ENCODE peak calls at places on chromosomes 16 and 17, in six cellular contexts. One of them, this sample, is unnamed. For H3K4me1, the result is how much of the 10 kb centered on the place peaks cover.

GRCh38 chr16:57689772-57690558 is 4.6 kb upstream of the DRC7 start:
- DNase-seq in mammary epithelial cell: no peak
- DNase-seq in heart left ventricle: no peak
- DNase-seq in thoracic aorta: no peak
- DNase-seq in SJSA1: no peak
- DNase-seq in CD4-positive, alpha-beta memory T cell: peak
- DNase-seq in this sample: no peak

GRCh38 chr16:50889746-50890145 is 147.9 kb downstream of the CYLD start:
- DNase-seq in mammary epithelial cell: no peak
- DNase-seq in heart left ventricle: no peak
- DNase-seq in thoracic aorta: no peak
- DNase-seq in SJSA1: no peak
- DNase-seq in CD4-positive, alpha-beta memory T cell: no peak
- DNase-seq in this sample: no peak

GRCh38 chr16:72371307-72372081 is 199.5 kb upstream of the PMFBP1 start:
- DNase-seq in mammary epithelial cell: peak
- DNase-seq in heart left ventricle: no peak
- DNase-seq in thoracic aorta: no peak
- DNase-seq in SJSA1: peak
- DNase-seq in CD4-positive, alpha-beta memory T cell: no peak
- DNase-seq in this sample: peak

GRCh38 chr17:34366529-34367107 is 3.6 kb upstream of the CCL1 start:
- DNase-seq in mammary epithelial cell: no peak
- DNase-seq in heart left ventricle: no peak
- DNase-seq in thoracic aorta: no peak
- DNase-seq in SJSA1: no peak
- DNase-seq in CD4-positive, alpha-beta memory T cell: no peak
- DNase-seq in this sample: no peak

GRCh38 chr17:76251478-76252039 is 11.3 kb upstream of the RNF157 start:
- DNase-seq in mammary epithelial cell: no peak
- DNase-seq in heart left ventricle: no peak
- DNase-seq in thoracic aorta: no peak
- DNase-seq in SJSA1: no peak
- DNase-seq in CD4-positive, alpha-beta memory T cell: no peak
- DNase-seq in this sample: no peak

GRCh38 chr17:66965801-66966528 is 1.5 kb downstream of the CACNG4 start:
- DNase-seq in mammary epithelial cell: no peak
- DNase-seq in heart left ventricle: no peak
- DNase-seq in thoracic aorta: no peak
- DNase-seq in SJSA1: no peak
- DNase-seq in CD4-positive, alpha-beta memory T cell: no peak
- DNase-seq in this sample: no peak

GRCh38 chr16:57801098-57801855 is 1.0 kb downstream of the KIFC3 start:
- DNase-seq in mammary epithelial cell: peak
- DNase-seq in heart left ventricle: peak
- DNase-seq in thoracic aorta: no peak
- DNase-seq in SJSA1: peak
- DNase-seq in CD4-positive, alpha-beta memory T cell: no peak
- DNase-seq in this sample: peak

GRCh38 chr17:66373944-66374817 is 71.8 kb downstream of the PRKCA start:
- DNase-seq in mammary epithelial cell: no peak
- DNase-seq in heart left ventricle: peak
- DNase-seq in thoracic aorta: no peak
- DNase-seq in SJSA1: no peak
- DNase-seq in CD4-positive, alpha-beta memory T cell: peak
- DNase-seq in this sample: no peak

GRCh38 chr17:61279476-61280145 is 120.0 kb upstream of the TBX2 start:
- DNase-seq in mammary epithelial cell: no peak
- DNase-seq in heart left ventricle: no peak
- DNase-seq in thoracic aorta: no peak
- DNase-seq in SJSA1: no peak
- DNase-seq in CD4-positive, alpha-beta memory T cell: no peak
- DNase-seq in this sample: no peak

GRCh38 chr17:31517524-31517923 is 126.0 kb downstream of the RAB11FIP4 start:
- DNase-seq in mammary epithelial cell: no peak
- DNase-seq in heart left ventricle: no peak
- DNase-seq in thoracic aorta: no peak
- DNase-seq in SJSA1: no peak
- DNase-seq in CD4-positive, alpha-beta memory T cell: no peak
- DNase-seq in this sample: peak

GRCh38 chr16:88008835-88009234 is 57.6 kb downstream of the BANP start:
- DNase-seq in mammary epithelial cell: no peak
- DNase-seq in heart left ventricle: no peak
- DNase-seq in thoracic aorta: no peak
- DNase-seq in SJSA1: no peak
- DNase-seq in CD4-positive, alpha-beta memory T cell: no peak
- DNase-seq in this sample: no peak

GRCh38 chr17:79531696-79532095 is 79.2 kb downstream of the RBFOX3 start:
- DNase-seq in mammary epithelial cell: no peak
- DNase-seq in heart left ventricle: no peak
- DNase-seq in thoracic aorta: no peak
- DNase-seq in SJSA1: no peak
- DNase-seq in CD4-positive, alpha-beta memory T cell: no peak
- DNase-seq in this sample: no peak

GRCh38 chr17:37816951-37817350 is 72.1 kb upstream of the HNF1B start:
- DNase-seq in mammary epithelial cell: no peak
- DNase-seq in heart left ventricle: no peak
- DNase-seq in thoracic aorta: no peak
- DNase-seq in SJSA1: no peak
- DNase-seq in CD4-positive, alpha-beta memory T cell: no peak
- DNase-seq in this sample: peak

GRCh38 chr17:48993305-48993704 is 3.9 kb upstream of the IGF2BP1 start:
- DNase-seq in mammary epithelial cell: no peak
- DNase-seq in heart left ventricle: no peak
- DNase-seq in thoracic aorta: no peak
- DNase-seq in SJSA1: no peak
- DNase-seq in CD4-positive, alpha-beta memory T cell: no peak
- DNase-seq in this sample: no peak

GRCh38 chr17:79872762-79873161 is 33.5 kb upstream of the CBX4 start:
- DNase-seq in mammary epithelial cell: no peak
- DNase-seq in heart left ventricle: no peak
- DNase-seq in thoracic aorta: no peak
- DNase-seq in SJSA1: no peak
- DNase-seq in CD4-positive, alpha-beta memory T cell: no peak
- DNase-seq in this sample: no peak

GRCh38 chr17:47708864-47709541 is 15.0 kb downstream of the TBKBP1 start:
- DNase-seq in mammary epithelial cell: no peak
- DNase-seq in heart left ventricle: peak
- DNase-seq in thoracic aorta: no peak
- DNase-seq in SJSA1: no peak
- DNase-seq in CD4-positive, alpha-beta memory T cell: no peak
- DNase-seq in this sample: no peak

GRCh38 chr16:19524866-19525723 is 1.4 kb downstream of the CCP110 start:
- DNase-seq in mammary epithelial cell: peak
- DNase-seq in heart left ventricle: no peak
- DNase-seq in thoracic aorta: no peak
- DNase-seq in SJSA1: no peak
- DNase-seq in CD4-positive, alpha-beta memory T cell: no peak
- DNase-seq in this sample: no peak

GRCh38 chr17:80166446-80166845 is 3.4 kb upstream of the CARD14 start:
- DNase-seq in mammary epithelial cell: no peak
- DNase-seq in heart left ventricle: no peak
- DNase-seq in thoracic aorta: no peak
- DNase-seq in SJSA1: no peak
- DNase-seq in CD4-positive, alpha-beta memory T cell: no peak
- DNase-seq in this sample: no peak

GRCh38 chr17:55416000-55416399 is 5.6 kb downstream of the MMD start:
- DNase-seq in mammary epithelial cell: no peak
- DNase-seq in heart left ventricle: no peak
- DNase-seq in thoracic aorta: no peak
- DNase-seq in SJSA1: no peak
- DNase-seq in CD4-positive, alpha-beta memory T cell: no peak
- DNase-seq in this sample: no peak

GRCh38 chr16:55871411-55872038 is 3.6 kb downstream of the CES5A start:
- DNase-seq in mammary epithelial cell: no peak
- DNase-seq in heart left ventricle: no peak
- DNase-seq in thoracic aorta: no peak
- DNase-seq in SJSA1: no peak
- DNase-seq in CD4-positive, alpha-beta memory T cell: no peak
- DNase-seq in this sample: no peak

GRCh38 chr16:81964808-81965207 is 46.5 kb downstream of the SDR42E1 start:
- DNase-seq in mammary epithelial cell: no peak
- DNase-seq in heart left ventricle: no peak
- DNase-seq in thoracic aorta: no peak
- DNase-seq in SJSA1: no peak
- DNase-seq in CD4-positive, alpha-beta memory T cell: no peak
- DNase-seq in this sample: no peak

GRCh38 chr16:50360033-50360778 is 8.6 kb downstream of the BRD7 start:
- DNase-seq in mammary epithelial cell: peak
- DNase-seq in heart left ventricle: no peak
- DNase-seq in thoracic aorta: no peak
- DNase-seq in SJSA1: no peak
- DNase-seq in CD4-positive, alpha-beta memory T cell: no peak
- DNase-seq in this sample: no peak

GRCh38 chr16:53926209-53926608 is 222.3 kb downstream of the FTO start:
- DNase-seq in mammary epithelial cell: no peak
- DNase-seq in heart left ventricle: no peak
- DNase-seq in thoracic aorta: no peak
- DNase-seq in SJSA1: no peak
- DNase-seq in CD4-positive, alpha-beta memory T cell: no peak
- DNase-seq in this sample: no peak

GRCh38 chr16:63403792-63404191 is 1367.6 kb upstream of the CDH8 start:
- DNase-seq in mammary epithelial cell: no peak
- DNase-seq in heart left ventricle: no peak
- DNase-seq in thoracic aorta: no peak
- DNase-seq in SJSA1: no peak
- DNase-seq in CD4-positive, alpha-beta memory T cell: no peak
- DNase-seq in this sample: no peak
- H3K4me1 ChIP-seq in mammary epithelial cell: under half
- H3K4me1 ChIP-seq in heart left ventricle: under half
- H3K4me1 ChIP-seq in thoracic aorta: under half
- H3K4me1 ChIP-seq in SJSA1: under half
- H3K4me1 ChIP-seq in CD4-positive, alpha-beta memory T cell: under half
- H3K4me1 ChIP-seq in this sample: under half

DNA sequence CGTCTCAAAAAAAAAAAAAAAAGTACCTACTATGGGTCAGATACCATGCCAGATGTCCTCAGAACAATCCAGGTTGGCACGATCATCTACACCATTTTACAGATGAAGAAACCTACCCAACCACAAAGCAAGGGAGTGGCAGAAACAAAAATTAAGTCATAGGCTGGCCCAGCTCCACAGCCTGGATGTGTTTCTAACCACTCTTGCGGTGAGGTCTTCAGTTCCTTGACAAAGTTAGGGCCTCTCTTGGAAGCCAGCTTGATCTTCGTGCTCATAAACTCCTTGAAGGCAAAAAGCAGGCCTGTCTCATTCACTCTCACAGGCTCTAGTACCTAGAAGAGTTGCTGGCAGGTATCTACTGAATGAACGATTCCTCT is 6.2 kb downstream of the GGA2 start:
- DNase-seq in mammary epithelial cell: peak
- DNase-seq in heart left ventricle: peak
- DNase-seq in thoracic aorta: no peak
- DNase-seq in SJSA1: no peak
- DNase-seq in CD4-positive, alpha-beta memory T cell: no peak
- DNase-seq in this sample: no peak
- H3K4me1 ChIP-seq in mammary epithelial cell: under half
- H3K4me1 ChIP-seq in heart left ventricle: under half
- H3K4me1 ChIP-seq in thoracic aorta: under half
- H3K4me1 ChIP-seq in SJSA1: under half
- H3K4me1 ChIP-seq in CD4-positive, alpha-beta memory T cell: half or more
- H3K4me1 ChIP-seq in this sample: under half

GRCh38 chr17:65020284-65020683 is 36.3 kb downstream of the GNA13 start:
- DNase-seq in mammary epithelial cell: peak
- DNase-seq in heart left ventricle: no peak
- DNase-seq in thoracic aorta: no peak
- DNase-seq in SJSA1: peak
- DNase-seq in CD4-positive, alpha-beta memory T cell: no peak
- DNase-seq in this sample: no peak

GRCh38 chr17:65018612-65019290 is 37.8 kb downstream of the GNA13 start:
- DNase-seq in mammary epithelial cell: peak
- DNase-seq in heart left ventricle: no peak
- DNase-seq in thoracic aorta: no peak
- DNase-seq in SJSA1: peak
- DNase-seq in CD4-positive, alpha-beta memory T cell: no peak
- DNase-seq in this sample: no peak

GRCh38 chr17:65013613-65014391 is 42.7 kb downstream of the GNA13 start:
- DNase-seq in mammary epithelial cell: peak
- DNase-seq in heart left ventricle: no peak
- DNase-seq in thoracic aorta: no peak
- DNase-seq in SJSA1: peak
- DNase-seq in CD4-positive, alpha-beta memory T cell: peak
- DNase-seq in this sample: no peak

GRCh38 chr17:65015855-65016254 is 40.7 kb downstream of the GNA13 start:
- DNase-seq in mammary epithelial cell: no peak
- DNase-seq in heart left ventricle: no peak
- DNase-seq in thoracic aorta: no peak
- DNase-seq in SJSA1: no peak
- DNase-seq in CD4-positive, alpha-beta memory T cell: no peak
- DNase-seq in this sample: no peak

DNA sequence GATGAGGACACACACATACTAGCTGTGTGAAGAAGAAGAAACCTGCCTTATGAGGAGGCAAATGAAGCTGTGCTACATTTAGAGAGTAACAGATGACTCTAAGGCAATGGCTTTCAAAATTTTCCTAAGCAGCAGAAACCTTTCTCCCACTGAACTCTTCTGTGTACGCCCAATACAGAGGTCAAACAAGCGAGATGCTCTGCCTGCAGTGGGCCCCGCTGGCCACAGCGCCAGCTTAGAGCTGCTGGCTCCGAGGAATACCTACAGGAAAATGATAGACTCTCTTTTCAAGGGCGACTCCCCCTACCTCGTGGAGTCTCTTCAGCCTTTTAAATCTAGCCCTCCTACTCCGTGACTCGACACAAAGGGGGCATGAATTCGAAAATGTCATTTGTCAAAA is 39.2 kb downstream of the GNA13 start:
- DNase-seq in mammary epithelial cell: no peak
- DNase-seq in heart left ventricle: no peak
- DNase-seq in thoracic aorta: no peak
- DNase-seq in SJSA1: no peak
- DNase-seq in CD4-positive, alpha-beta memory T cell: no peak
- DNase-seq in this sample: no peak
- H3K4me1 ChIP-seq in mammary epithelial cell: under half
- H3K4me1 ChIP-seq in heart left ventricle: under half
- H3K4me1 ChIP-seq in thoracic aorta: half or more
- H3K4me1 ChIP-seq in SJSA1: half or more
- H3K4me1 ChIP-seq in CD4-positive, alpha-beta memory T cell: half or more
- H3K4me1 ChIP-seq in this sample: half or more

GRCh38 chr17:18187816-18188761 is 4.5 kb downstream of the ALKBH5 start:
- DNase-seq in mammary epithelial cell: peak
- DNase-seq in heart left ventricle: peak
- DNase-seq in thoracic aorta: no peak
- DNase-seq in SJSA1: no peak
- DNase-seq in CD4-positive, alpha-beta memory T cell: no peak
- DNase-seq in this sample: no peak

GRCh38 chr17:18191071-18191667 is 7.5 kb downstream of the ALKBH5 start:
- DNase-seq in mammary epithelial cell: no peak
- DNase-seq in heart left ventricle: peak
- DNase-seq in thoracic aorta: peak
- DNase-seq in SJSA1: no peak
- DNase-seq in CD4-positive, alpha-beta memory T cell: no peak
- DNase-seq in this sample: no peak

GRCh38 chr17:18187226-18187625 is 3.6 kb downstream of the ALKBH5 start:
- DNase-seq in mammary epithelial cell: peak
- DNase-seq in heart left ventricle: no peak
- DNase-seq in thoracic aorta: no peak
- DNase-seq in SJSA1: no peak
- DNase-seq in CD4-positive, alpha-beta memory T cell: no peak
- DNase-seq in this sample: no peak

GRCh38 chr17:18191967-18192366 is 8.3 kb downstream of the ALKBH5 start:
- DNase-seq in mammary epithelial cell: no peak
- DNase-seq in heart left ventricle: no peak
- DNase-seq in thoracic aorta: no peak
- DNase-seq in SJSA1: no peak
- DNase-seq in CD4-positive, alpha-beta memory T cell: no peak
- DNase-seq in this sample: peak

GRCh38 chr17:18190629-18191028 is 7.0 kb downstream of the ALKBH5 start:
- DNase-seq in mammary epithelial cell: no peak
- DNase-seq in heart left ventricle: no peak
- DNase-seq in thoracic aorta: no peak
- DNase-seq in SJSA1: no peak
- DNase-seq in CD4-positive, alpha-beta memory T cell: no peak
- DNase-seq in this sample: no peak
- H3K4me1 ChIP-seq in mammary epithelial cell: under half
- H3K4me1 ChIP-seq in heart left ventricle: half or more
- H3K4me1 ChIP-seq in thoracic aorta: half or more
- H3K4me1 ChIP-seq in SJSA1: under half
- H3K4me1 ChIP-seq in CD4-positive, alpha-beta memory T cell: half or more
- H3K4me1 ChIP-seq in this sample: half or more